ENCODE peak calls at places on chromosomes 16 and 17, in five cellular contexts. One of them, this sample, is unnamed.

GRCh38 chr17:83176956-83177583 is 97.7 kb downstream of the METRNL start:
- DNase-seq in GM12864: no peak
- DNase-seq in lower lobe of right lung: no peak
- DNase-seq in heart right ventricle: no peak
- DNase-seq in BJ: no peak
- DNase-seq in this sample: no peak

GRCh38 chr17:36001109-36001735 is at the start of gene CCL15:
- DNase-seq in BJ: no peak
- DNase-seq in GM12864: no peak
- DNase-seq in heart right ventricle: no peak
- DNase-seq in lower lobe of right lung: no peak
- DNase-seq in this sample: no peak

GRCh38 chr17:77286641-77287431 is 146.1 kb downstream of the SEC14L1 start:
- DNase-seq in GM12864: no peak
- DNase-seq in BJ: no peak
- DNase-seq in lower lobe of right lung: peak
- DNase-seq in heart right ventricle: peak
- DNase-seq in this sample: no peak

GRCh38 chr17:81984773-81985410 is 7.5 kb downstream of the ASPSCR1 start:
- DNase-seq in lower lobe of right lung: no peak
- DNase-seq in heart right ventricle: no peak
- DNase-seq in BJ: no peak
- DNase-seq in GM12864: no peak
- DNase-seq in this sample: no peak

GRCh38 chr16:50685456-50686058 is 4.4 kb upstream of the SNX20 start:
- DNase-seq in GM12864: no peak
- DNase-seq in heart right ventricle: no peak
- DNase-seq in lower lobe of right lung: peak
- DNase-seq in BJ: no peak
- DNase-seq in this sample: no peak

GRCh38 chr17:75587718-75588545 is at the start of gene MYO15B:
- DNase-seq in BJ: no peak
- DNase-seq in heart right ventricle: peak
- DNase-seq in lower lobe of right lung: peak
- DNase-seq in GM12864: no peak
- DNase-seq in this sample: no peak

GRCh38 chr17:64658931-64659330 is 3.2 kb downstream of the SMURF2 start:
- DNase-seq in BJ: peak
- DNase-seq in GM12864: no peak
- DNase-seq in lower lobe of right lung: no peak
- DNase-seq in heart right ventricle: no peak
- DNase-seq in this sample: no peak

GRCh38 chr16:88688013-88688778 is 1.9 kb upstream of the SNAI3 start:
- DNase-seq in BJ: no peak
- DNase-seq in heart right ventricle: peak
- DNase-seq in GM12864: no peak
- DNase-seq in lower lobe of right lung: peak
- DNase-seq in this sample: no peak

GRCh38 chr16:48607056-48607825 is 2.7 kb downstream of the N4BP1 start:
- DNase-seq in heart right ventricle: no peak
- DNase-seq in GM12864: no peak
- DNase-seq in BJ: no peak
- DNase-seq in lower lobe of right lung: peak
- DNase-seq in this sample: no peak

GRCh38 chr16:84098939-84099338 is 17.8 kb downstream of the MBTPS1 start:
- DNase-seq in heart right ventricle: no peak
- DNase-seq in BJ: no peak
- DNase-seq in GM12864: no peak
- DNase-seq in lower lobe of right lung: no peak
- DNase-seq in this sample: no peak

GRCh38 chr16:85641776-85642176 is 28.7 kb downstream of the GSE1 start:
- DNase-seq in heart right ventricle: peak
- DNase-seq in GM12864: no peak
- DNase-seq in lower lobe of right lung: no peak
- DNase-seq in BJ: no peak
- DNase-seq in this sample: no peak

GRCh38 chr16:28063047-28063521 is 430 bp downstream of the GSG1L start:
- DNase-seq in heart right ventricle: no peak
- DNase-seq in BJ: no peak
- DNase-seq in lower lobe of right lung: no peak
- DNase-seq in GM12864: no peak
- DNase-seq in this sample: no peak

GRCh38 chr17:69117855-69118758 is 23.6 kb downstream of the ABCA6 start:
- DNase-seq in GM12864: peak
- DNase-seq in heart right ventricle: no peak
- DNase-seq in BJ: no peak
- DNase-seq in lower lobe of right lung: no peak
- DNase-seq in this sample: no peak

GRCh38 chr17:43722921-43723665 is 35.5 kb downstream of the SOST start:
- DNase-seq in GM12864: no peak
- DNase-seq in BJ: no peak
- DNase-seq in lower lobe of right lung: no peak
- DNase-seq in heart right ventricle: no peak
- DNase-seq in this sample: no peak

GRCh38 chr17:75979705-75980187 is 706 bp downstream of the TEN1 start:
- DNase-seq in lower lobe of right lung: no peak
- DNase-seq in BJ: no peak
- DNase-seq in heart right ventricle: no peak
- DNase-seq in GM12864: no peak
- DNase-seq in this sample: no peak

GRCh38 chr17:28723159-28723835 is 2.7 kb downstream of the TLCD1 start:
- DNase-seq in GM12864: no peak
- DNase-seq in lower lobe of right lung: no peak
- DNase-seq in heart right ventricle: no peak
- DNase-seq in BJ: no peak
- DNase-seq in this sample: no peak

GRCh38 chr16:3214904-3215600 is 19.9 kb downstream of the ZNF200 start:
- DNase-seq in GM12864: no peak
- DNase-seq in lower lobe of right lung: no peak
- DNase-seq in BJ: no peak
- DNase-seq in heart right ventricle: no peak
- DNase-seq in this sample: no peak

GRCh38 chr16:70478169-70478568 is 23.8 kb downstream of the FCSK start:
- DNase-seq in BJ: no peak
- DNase-seq in GM12864: no peak
- DNase-seq in heart right ventricle: no peak
- DNase-seq in lower lobe of right lung: no peak
- DNase-seq in this sample: no peak

GRCh38 chr17:69592692-69593350 is 178.3 kb downstream of the MAP2K6 start:
- DNase-seq in lower lobe of right lung: no peak
- DNase-seq in heart right ventricle: no peak
- DNase-seq in GM12864: no peak
- DNase-seq in BJ: no peak
- DNase-seq in this sample: no peak

GRCh38 chr17:62859146-62859545 is 51.0 kb upstream of the MARCHF10 start:
- DNase-seq in GM12864: no peak
- DNase-seq in BJ: no peak
- DNase-seq in heart right ventricle: no peak
- DNase-seq in lower lobe of right lung: no peak
- DNase-seq in this sample: no peak

GRCh38 chr16:73058221-73058615 is 10.3 kb upstream of the ZFHX3 start:
- DNase-seq in BJ: no peak
- DNase-seq in GM12864: no peak
- DNase-seq in heart right ventricle: peak
- DNase-seq in lower lobe of right lung: peak
- DNase-seq in this sample: no peak
- H3K4me3 ChIP-seq in BJ: peak
- H3K4me3 ChIP-seq in GM12864: peak
- H3K4me3 ChIP-seq in heart right ventricle: peak
- H3K4me3 ChIP-seq in lower lobe of right lung: peak
- H3K4me3 ChIP-seq in this sample: peak

DNA sequence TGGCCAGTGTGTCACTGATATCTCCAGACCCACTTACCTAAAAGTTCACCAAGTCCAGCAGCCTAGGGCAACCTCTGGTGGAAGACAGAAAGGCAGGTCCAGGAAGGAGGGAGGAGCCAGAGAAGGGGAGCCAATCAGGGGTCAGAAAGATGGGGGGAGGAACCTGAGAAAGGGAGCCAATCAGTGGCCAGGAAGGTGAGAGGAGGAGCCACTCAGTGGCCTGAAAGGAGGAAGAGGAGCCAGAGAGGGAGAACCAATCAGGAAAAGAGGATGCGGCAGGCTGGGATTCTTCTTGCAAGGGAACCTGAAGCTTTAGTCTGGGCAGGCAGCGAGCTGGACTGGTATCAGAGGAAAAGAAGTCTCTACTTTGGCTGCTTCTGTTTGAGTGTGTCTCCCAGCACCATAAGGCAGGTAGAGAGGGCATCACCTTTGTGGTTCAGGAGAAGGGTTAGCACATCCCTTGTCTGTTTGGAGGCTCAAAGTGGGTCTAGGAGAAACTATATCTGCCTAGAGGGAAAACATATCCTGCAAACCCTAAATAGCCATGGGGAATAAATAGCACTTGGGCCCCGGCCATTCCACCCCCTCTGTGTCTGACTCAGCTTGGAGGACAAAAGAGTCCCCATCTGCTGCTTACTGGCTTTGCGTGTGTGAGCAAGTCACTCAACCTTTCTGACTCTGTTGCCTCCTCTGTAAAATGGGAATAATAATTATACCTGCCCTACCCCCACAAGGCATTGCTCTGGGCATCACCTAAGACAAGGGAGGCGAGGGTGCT is 43.4 kb upstream of the CRHR1 start:
- DNase-seq in heart right ventricle: no peak
- DNase-seq in lower lobe of right lung: no peak
- DNase-seq in GM12864: peak
- DNase-seq in BJ: no peak
- DNase-seq in this sample: peak
- TF ChIP-seq CTCF in heart right ventricle: no peak
- TF ChIP-seq CTCF in lower lobe of right lung: no peak
- TF ChIP-seq CTCF in GM12864: no peak
- TF ChIP-seq CTCF in BJ: no peak
- TF ChIP-seq CTCF in this sample: no peak

GRCh38 chr17:80737106-80738019 is 192.7 kb downstream of the RPTOR start:
- DNase-seq in heart right ventricle: no peak
- DNase-seq in BJ: no peak
- DNase-seq in lower lobe of right lung: peak
- DNase-seq in GM12864: peak
- DNase-seq in this sample: no peak

GRCh38 chr17:80738020-80738380 is 193.4 kb downstream of the RPTOR start:
- DNase-seq in BJ: no peak
- DNase-seq in heart right ventricle: no peak
- DNase-seq in GM12864: no peak
- DNase-seq in lower lobe of right lung: no peak
- DNase-seq in this sample: no peak

GRCh38 chr17:80742091-80742490 is 197.5 kb downstream of the RPTOR start:
- DNase-seq in BJ: no peak
- DNase-seq in GM12864: no peak
- DNase-seq in heart right ventricle: no peak
- DNase-seq in lower lobe of right lung: no peak
- DNase-seq in this sample: no peak

GRCh38 chr17:80738987-80739730 is 194.5 kb downstream of the RPTOR start:
- DNase-seq in BJ: no peak
- DNase-seq in heart right ventricle: no peak
- DNase-seq in GM12864: no peak
- DNase-seq in lower lobe of right lung: no peak
- DNase-seq in this sample: no peak

GRCh38 chr17:80738406-80738805 is 193.8 kb downstream of the RPTOR start:
- DNase-seq in GM12864: no peak
- DNase-seq in BJ: no peak
- DNase-seq in heart right ventricle: no peak
- DNase-seq in lower lobe of right lung: no peak
- DNase-seq in this sample: no peak
- H3K4me3 ChIP-seq in GM12864: no peak
- H3K4me3 ChIP-seq in BJ: no peak
- H3K4me3 ChIP-seq in heart right ventricle: no peak
- H3K4me3 ChIP-seq in lower lobe of right lung: no peak
- H3K4me3 ChIP-seq in this sample: no peak

DNA sequence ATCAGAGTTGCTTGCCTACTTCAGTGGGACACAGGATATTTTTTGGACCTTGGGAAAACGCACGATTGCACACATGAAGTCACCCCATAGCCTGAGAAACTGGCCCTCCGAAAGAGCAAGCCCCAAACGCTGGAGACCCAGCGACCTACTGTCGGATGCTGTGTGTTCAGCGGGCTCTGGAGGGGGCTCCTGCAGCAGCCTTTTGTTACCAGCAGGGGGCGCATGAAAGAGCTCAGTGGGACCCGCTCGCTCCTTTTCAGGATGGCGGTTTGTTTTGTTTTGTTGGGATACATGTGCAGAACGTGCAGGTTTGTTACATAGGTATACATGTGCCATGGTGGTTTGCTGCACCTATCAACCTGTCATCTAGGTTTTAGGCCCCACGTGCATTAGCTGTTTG is 28.4 kb downstream of the MYH3 start:
- DNase-seq in BJ: no peak
- DNase-seq in GM12864: no peak
- DNase-seq in lower lobe of right lung: no peak
- DNase-seq in heart right ventricle: no peak
- DNase-seq in this sample: no peak
- TF ChIP-seq CTCF in BJ: peak
- TF ChIP-seq CTCF in GM12864: peak
- TF ChIP-seq CTCF in lower lobe of right lung: peak
- TF ChIP-seq CTCF in heart right ventricle: peak
- TF ChIP-seq CTCF in this sample: peak

GRCh38 chr17:17413215-17413792 is 63.5 kb upstream of the MED9 start:
- DNase-seq in BJ: no peak
- DNase-seq in GM12864: no peak
- DNase-seq in lower lobe of right lung: no peak
- DNase-seq in heart right ventricle: no peak
- DNase-seq in this sample: no peak

GRCh38 chr17:17412331-17412730 is 64.5 kb upstream of the MED9 start:
- DNase-seq in GM12864: no peak
- DNase-seq in BJ: peak
- DNase-seq in heart right ventricle: no peak
- DNase-seq in lower lobe of right lung: no peak
- DNase-seq in this sample: no peak

GRCh38 chr17:17415006-17415405 is 61.8 kb upstream of the MED9 start:
- DNase-seq in heart right ventricle: no peak
- DNase-seq in lower lobe of right lung: no peak
- DNase-seq in GM12864: no peak
- DNase-seq in BJ: no peak
- DNase-seq in this sample: no peak

GRCh38 chr17:17414316-17414937 is 62.4 kb upstream of the MED9 start:
- DNase-seq in BJ: peak
- DNase-seq in GM12864: no peak
- DNase-seq in heart right ventricle: no peak
- DNase-seq in lower lobe of right lung: no peak
- DNase-seq in this sample: no peak

GRCh38 chr17:17413821-17414220 is 63.0 kb upstream of the MED9 start:
- DNase-seq in heart right ventricle: no peak
- DNase-seq in lower lobe of right lung: no peak
- DNase-seq in BJ: no peak
- DNase-seq in GM12864: no peak
- DNase-seq in this sample: no peak
- H3K4me3 ChIP-seq in heart right ventricle: no peak
- H3K4me3 ChIP-seq in lower lobe of right lung: no peak
- H3K4me3 ChIP-seq in BJ: no peak
- H3K4me3 ChIP-seq in GM12864: no peak
- H3K4me3 ChIP-seq in this sample: no peak

GRCh38 chr17:7586673-7587419 is 3.0 kb downstream of the SOX15 start:
- DNase-seq in GM12864: no peak
- DNase-seq in lower lobe of right lung: no peak
- DNase-seq in heart right ventricle: no peak
- DNase-seq in BJ: no peak
- DNase-seq in this sample: no peak
- TF ChIP-seq CTCF in GM12864: peak
- TF ChIP-seq CTCF in lower lobe of right lung: no peak
- TF ChIP-seq CTCF in heart right ventricle: peak
- TF ChIP-seq CTCF in BJ: no peak
- TF ChIP-seq CTCF in this sample: no peak

GRCh38 chr16:12976936-12977335 is 75.5 kb downstream of the SHISA9 start:
- DNase-seq in lower lobe of right lung: no peak
- DNase-seq in heart right ventricle: no peak
- DNase-seq in GM12864: no peak
- DNase-seq in BJ: no peak
- DNase-seq in this sample: no peak
- H3K4me3 ChIP-seq in lower lobe of right lung: no peak
- H3K4me3 ChIP-seq in heart right ventricle: no peak
- H3K4me3 ChIP-seq in GM12864: no peak
- H3K4me3 ChIP-seq in BJ: no peak
- H3K4me3 ChIP-seq in this sample: no peak

GRCh38 chr16:73054131-73054496 is 6.2 kb upstream of the ZFHX3 start:
- DNase-seq in lower lobe of right lung: no peak
- DNase-seq in heart right ventricle: no peak
- DNase-seq in GM12864: no peak
- DNase-seq in BJ: no peak
- DNase-seq in this sample: no peak
- TF ChIP-seq CTCF in lower lobe of right lung: no peak
- TF ChIP-seq CTCF in heart right ventricle: no peak
- TF ChIP-seq CTCF in GM12864: no peak
- TF ChIP-seq CTCF in BJ: no peak
- TF ChIP-seq CTCF in this sample: no peak